ENCODE peak calls at places on chromosomes 2 and 18, in seven cellular contexts. E is uterus, X is breast epithelium, Z is HCT116, R is sigmoid colon, S is right lobe of liver, K is Peyer's patch. F is an unnamed sample.

GRCh38 chr2:71101656-71102055 is 28.4 kb downstream of the MCEE start:
- DNase-seq in E (no peak), X (no peak), Z (no peak), R (no peak), S (no peak), K (no peak), F (no peak)

GRCh38 chr2:9002637-9003365 is 683 bp downstream of the MBOAT2 start:
- DNase-seq in E (peak), X (no peak), Z (no peak), R (peak), S (peak), K (no peak), F (peak)

GRCh38 chr18:49041677-49042570 is 91.2 kb upstream of the SMAD7 start:
- DNase-seq in E (peak), X (no peak), Z (peak), R (peak), S (peak), K (peak), F (peak)

GRCh38 chr18:63882333-63883141 is 5.0 kb upstream of the SERPINB2 start:
- DNase-seq in E (no peak), X (no peak), Z (peak), R (no peak), S (no peak), K (no peak), F (peak)

GRCh38 chr2:172889287-172889686 is 153.6 kb downstream of the RAPGEF4 start:
- DNase-seq in E (no peak), X (no peak), Z (no peak), R (no peak), S (no peak), K (no peak), F (no peak)

GRCh38 chr2:157606534-157606933 is 22.1 kb downstream of the ACVR1C start:
- DNase-seq in E (no peak), X (no peak), Z (no peak), R (no peak), S (no peak), K (no peak), F (no peak)

GRCh38 chr18:332007-332406 is 64.2 kb upstream of the THOC1 start:
- DNase-seq in E (no peak), X (no peak), Z (no peak), R (no peak), S (no peak), K (no peak), F (no peak)

GRCh38 chr18:48806551-48807261 is 144.1 kb downstream of the SMAD7 start:
- DNase-seq in E (peak), X (peak), Z (peak), R (peak), S (no peak), K (peak), F (no peak)

GRCh38 chr18:48330016-48330991 is 78.9 kb downstream of the ZBTB7C start:
- DNase-seq in E (no peak), X (no peak), Z (peak), R (no peak), S (no peak), K (no peak), F (no peak)

GRCh38 chr2:125185691-125186270 is 1160.7 kb downstream of the CNTNAP5 start:
- DNase-seq in E (no peak), X (no peak), Z (no peak), R (no peak), S (no peak), K (no peak), F (no peak)

GRCh38 chr2:27823135-27823534 is 51.6 kb downstream of the MRPL33 start:
- DNase-seq in E (no peak), X (no peak), Z (no peak), R (no peak), S (no peak), K (no peak), F (no peak)

GRCh38 chr2:222912776-222913175 is 51.9 kb downstream of the ACSL3 start:
- DNase-seq in E (no peak), X (no peak), Z (no peak), R (no peak), S (no peak), K (no peak), F (no peak)

GRCh38 chr18:59323931-59324622 is 5.6 kb upstream of the CPLX4 start:
- DNase-seq in E (no peak), X (no peak), Z (no peak), R (no peak), S (no peak), K (no peak), F (no peak)

GRCh38 chr2:37688771-37689468 is 17.5 kb upstream of the CDC42EP3 start:
- DNase-seq in E (peak), X (no peak), Z (no peak), R (no peak), S (no peak), K (no peak), F (no peak)

GRCh38 chr2:58932801-58933200 is 691.7 kb upstream of the FANCL start:
- DNase-seq in E (no peak), X (no peak), Z (no peak), R (no peak), S (no peak), K (no peak), F (no peak)

GRCh38 chr2:192146069-192147006 is 48.4 kb downstream of the TMEFF2 start:
- DNase-seq in E (no peak), X (no peak), Z (no peak), R (no peak), S (no peak), K (no peak), F (no peak)

GRCh38 chr18:36693931-36694661 is 134.7 kb downstream of the TPGS2 start:
- DNase-seq in E (no peak), X (no peak), Z (no peak), R (no peak), S (no peak), K (no peak), F (no peak)

GRCh38 chr2:36530178-36530982 is 67.6 kb downstream of the FEZ2 start:
- DNase-seq in E (no peak), X (no peak), Z (no peak), R (no peak), S (no peak), K (no peak), F (no peak)

GRCh38 chr18:46051731-46052461 is 20.2 kb downstream of the PSTPIP2 start:
- DNase-seq in E (no peak), X (no peak), Z (no peak), R (no peak), S (peak), K (no peak), F (no peak)

GRCh38 chr2:143948710-143949109 is 571.2 kb downstream of the ZEB2 start:
- DNase-seq in E (no peak), X (no peak), Z (no peak), R (no peak), S (no peak), K (no peak), F (no peak)

GRCh38 chr18:70333757-70334156 is 44.9 kb downstream of the SOCS6 start:
- DNase-seq in E (no peak), X (no peak), Z (peak), R (no peak), S (no peak), K (no peak), F (peak)

GRCh38 chr2:60957643-60958042 is 59.9 kb upstream of the PEX13 start:
- DNase-seq in E (no peak), X (no peak), Z (no peak), R (no peak), S (no peak), K (peak), F (no peak)

GRCh38 chr2:20539776-20540586 is 93.1 kb downstream of the RHOB start:
- DNase-seq in E (no peak), X (no peak), Z (no peak), R (no peak), S (peak), K (no peak), F (no peak)
- TF ChIP-seq POLR2A in E (no peak), X (no peak), Z (no peak), R (no peak), S (no peak), K (no peak), F (no peak)

DNA sequence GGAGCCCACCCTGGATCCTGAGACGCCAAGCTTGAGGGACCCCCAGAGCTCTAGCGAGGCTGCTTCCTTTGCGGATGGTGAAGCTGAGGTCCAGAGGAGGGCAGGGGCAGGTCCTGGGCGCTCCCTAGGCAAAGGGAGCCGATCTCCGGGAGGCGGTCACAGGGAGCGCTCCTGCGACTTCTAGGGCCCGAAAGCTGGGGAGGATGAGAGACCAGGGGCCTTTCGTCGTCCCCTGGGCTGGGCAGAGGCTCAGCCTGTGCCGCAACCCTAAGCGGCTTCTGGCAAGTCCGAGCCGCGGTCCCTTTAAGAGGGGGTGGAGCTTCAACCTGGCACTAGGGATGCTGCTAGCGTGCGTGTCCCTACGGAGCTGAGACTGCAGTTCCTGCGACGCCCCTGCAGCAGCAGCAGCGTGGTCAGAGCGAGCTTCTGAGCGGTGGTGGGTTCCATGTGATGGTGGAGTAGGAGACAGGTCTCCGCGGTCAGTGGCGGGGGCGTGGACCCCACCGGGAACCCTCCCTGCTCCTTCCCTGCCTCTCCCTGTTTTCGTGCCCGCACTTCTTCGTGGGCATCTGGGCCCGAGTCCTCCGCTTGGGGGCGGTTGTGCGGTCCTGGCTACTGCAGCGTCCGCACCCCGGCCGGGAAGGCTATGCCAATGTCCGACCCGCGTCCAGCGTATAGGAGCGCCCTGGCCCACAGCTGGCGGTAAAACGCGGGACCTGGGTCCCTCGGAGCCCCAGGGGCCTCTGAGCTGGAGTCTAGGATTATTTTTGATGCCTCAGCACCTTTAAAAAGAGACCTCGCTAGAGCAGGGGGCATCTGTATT is 154.6 kb downstream of the CCDC74A start:
- DNase-seq in E (peak), X (peak), Z (peak), R (peak), S (peak), K (peak), F (peak)
- TF ChIP-seq POLR2A in E (peak), X (no peak), Z (peak), R (no peak), S (no peak), K (no peak), F (peak)

GRCh38 chr2:100818003-100818605 is 1.8 kb upstream of the NPAS2 start:
- DNase-seq in E (no peak), X (no peak), Z (peak), R (no peak), S (no peak), K (no peak), F (no peak)

GRCh38 chr2:100818606-100819364 is 1.2 kb upstream of the NPAS2 start:
- DNase-seq in E (peak), X (peak), Z (peak), R (peak), S (peak), K (peak), F (no peak)

GRCh38 chr2:100821255-100821912 is 1.4 kb downstream of the NPAS2 start:
- DNase-seq in E (no peak), X (no peak), Z (no peak), R (no peak), S (no peak), K (no peak), F (no peak)

GRCh38 chr2:100820346-100821254 is 661 bp downstream of the NPAS2 start:
- DNase-seq in E (peak), X (no peak), Z (no peak), R (no peak), S (peak), K (peak), F (no peak)

DNA sequence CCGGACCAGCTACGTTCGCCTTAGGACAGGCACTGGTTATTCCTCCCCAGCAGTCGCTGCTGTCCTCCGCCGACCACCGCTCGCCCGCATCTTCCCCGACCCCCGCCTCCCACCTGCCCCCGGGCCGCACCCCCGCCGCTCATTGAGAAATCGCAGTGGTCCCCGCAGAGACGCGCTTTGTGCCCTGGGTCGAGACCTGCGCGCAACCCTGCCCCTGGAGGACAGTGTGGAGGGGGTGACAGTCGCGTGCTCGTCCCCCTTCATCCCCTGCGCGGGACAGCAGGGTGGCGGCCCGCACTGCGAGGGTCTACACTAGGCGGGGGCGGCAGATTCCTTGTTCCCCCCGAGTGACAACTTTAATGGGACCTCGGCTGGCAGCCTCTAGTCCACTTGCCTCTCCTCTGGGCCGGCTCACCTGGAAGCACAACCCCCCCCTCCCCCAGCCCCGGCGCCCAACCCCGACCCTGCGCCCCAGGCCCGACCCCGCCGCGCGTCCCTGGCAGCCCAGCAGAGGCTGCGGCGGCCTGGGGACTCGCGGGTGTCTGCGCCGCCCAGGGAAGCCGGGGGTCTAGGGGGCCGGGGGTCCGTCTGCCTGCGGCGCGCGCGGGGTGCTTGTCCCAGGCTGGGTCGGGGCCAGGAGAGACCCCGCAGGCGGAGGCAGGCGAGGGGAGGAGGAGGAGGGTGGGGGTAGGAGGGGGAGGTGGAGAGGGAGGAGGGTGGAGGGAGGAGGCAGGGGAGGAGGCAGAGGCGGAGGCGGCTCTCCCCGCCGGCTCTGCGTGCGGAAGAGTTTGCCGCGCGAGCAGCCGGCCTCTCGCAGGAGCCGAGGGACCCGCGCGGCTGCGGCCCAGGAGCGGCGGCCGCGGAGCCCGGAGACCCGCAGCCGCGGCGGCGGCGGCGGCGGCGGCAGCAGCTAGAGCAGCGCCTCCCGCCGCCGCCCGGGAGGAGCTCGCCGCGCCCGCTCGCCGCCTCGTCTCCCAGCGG is at the start of gene NPAS2:
- DNase-seq in E (peak), X (no peak), Z (no peak), R (peak), S (peak), K (peak), F (no peak)
- TF ChIP-seq POLR2A in E (no peak), X (no peak), Z (peak), R (no peak), S (peak), K (peak), F (no peak)

GRCh38 chr2:184558713-184559464 is 39.4 kb upstream of the ZNF804A start:
- DNase-seq in E (no peak), X (no peak), Z (no peak), R (no peak), S (no peak), K (no peak), F (no peak)

GRCh38 chr2:184564092-184564491 is 34.2 kb upstream of the ZNF804A start:
- DNase-seq in E (no peak), X (no peak), Z (no peak), R (no peak), S (no peak), K (no peak), F (no peak)

GRCh38 chr2:184562532-184562931 is 35.8 kb upstream of the ZNF804A start:
- DNase-seq in E (no peak), X (no peak), Z (no peak), R (no peak), S (no peak), K (no peak), F (no peak)

GRCh38 chr2:184556639-184557038 is 41.7 kb upstream of the ZNF804A start:
- DNase-seq in E (no peak), X (no peak), Z (no peak), R (no peak), S (no peak), K (no peak), F (no peak)

DNA sequence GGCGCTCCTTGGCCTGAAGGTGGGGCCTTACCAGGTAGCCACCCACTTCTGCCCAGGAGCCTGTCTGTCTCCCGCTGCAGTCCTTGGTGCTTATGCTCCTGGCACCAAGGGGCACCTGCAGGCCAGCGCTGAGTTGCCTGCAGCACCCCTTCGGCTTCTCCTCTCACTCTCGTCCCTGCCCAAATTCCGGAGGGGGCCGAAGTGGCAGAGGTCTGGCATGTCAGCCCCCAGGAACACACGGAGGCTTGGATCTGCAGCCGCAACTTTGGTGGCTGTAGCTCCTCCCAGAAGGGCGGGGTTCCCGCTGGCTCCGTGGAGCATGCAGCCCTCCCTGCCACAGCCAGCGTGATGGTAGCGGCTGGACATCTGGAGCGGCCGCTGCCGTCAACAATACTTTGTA is 37.7 kb upstream of the ZNF804A start:
- DNase-seq in E (no peak), X (no peak), Z (no peak), R (no peak), S (no peak), K (no peak), F (no peak)
- TF ChIP-seq POLR2A in E (no peak), X (no peak), Z (no peak), R (no peak), S (no peak), K (no peak), F (no peak)

DNA sequence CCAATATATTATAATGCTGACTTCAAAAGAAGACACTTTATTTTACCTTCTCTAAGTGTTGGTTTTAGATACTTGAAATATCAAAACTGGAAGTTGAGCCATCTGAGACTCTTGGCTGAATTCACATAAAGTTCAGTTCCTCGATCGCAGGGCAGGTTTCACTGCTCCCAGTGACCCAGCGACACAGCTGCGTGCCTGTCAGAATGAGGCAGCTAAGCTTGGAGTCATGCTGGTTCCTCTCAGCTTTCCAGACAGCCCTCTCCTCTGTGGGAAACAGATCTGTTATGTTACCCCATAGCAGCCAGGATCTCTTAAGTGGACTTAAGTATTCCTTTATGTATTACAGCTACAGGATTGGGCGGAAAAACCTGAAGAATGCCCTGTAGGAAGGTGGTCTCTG is 142.8 kb upstream of the ALPP start:
- DNase-seq in E (no peak), X (no peak), Z (no peak), R (no peak), S (peak), K (no peak), F (no peak)
- TF ChIP-seq POLR2A in E (no peak), X (no peak), Z (no peak), R (no peak), S (no peak), K (no peak), F (no peak)

GRCh38 chr2:238239872-238240760 is at the start of gene HES6:
- DNase-seq in E (peak), X (peak), Z (peak), R (peak), S (peak), K (peak), F (peak)
- TF ChIP-seq POLR2A in E (peak), X (no peak), Z (peak), R (no peak), S (peak), K (peak), F (peak)

GRCh38 chr2:150023663-150024062 is 436.1 kb upstream of the MMADHC start:
- DNase-seq in E (no peak), X (no peak), Z (no peak), R (no peak), S (no peak), K (no peak), F (no peak)
- TF ChIP-seq POLR2A in E (no peak), X (no peak), Z (no peak), R (no peak), S (no peak), K (no peak), F (no peak)

F was measured in erythroblast.